ENCODE peak calls at places on chromosomes 7 and 10, in eight cellular contexts. F, Y, O, L, R, E, X and D are unnamed samples.

GRCh38 chr10:118495499-118495898 is 99.9 kb downstream of the PRLHR start:
- DNase-seq in E (no peak), O (no peak), L (no peak), X (no peak), R (no peak), F (no peak), Y (no peak), D (no peak)

GRCh38 chr7:80905334-80905733 is 13.5 kb downstream of the SEMA3C start:
- DNase-seq in L (no peak), F (no peak), E (no peak), R (no peak), O (no peak), X (no peak), Y (no peak), D (no peak)

GRCh38 chr10:55058800-55059199 is 257.8 kb upstream of the PCDH15 start:
- DNase-seq in X (no peak), O (no peak), Y (no peak), E (no peak), F (no peak), L (no peak), R (no peak), D (no peak)

GRCh38 chr10:5441106-5441505 is 28.7 kb downstream of the NET1 start:
- DNase-seq in R (no peak), O (no peak), E (no peak), Y (peak), X (no peak), F (no peak), L (no peak), D (no peak)

GRCh38 chr10:118332948-118333710 is 9.0 kb downstream of the FAM204A start:
- DNase-seq in X (no peak), F (no peak), R (no peak), Y (no peak), E (no peak), L (no peak), O (no peak), D (no peak)

GRCh38 chr10:130436633-130437032 is 300.4 kb downstream of the GLRX3 start:
- DNase-seq in O (no peak), R (no peak), E (no peak), X (no peak), Y (no peak), L (no peak), F (no peak), D (no peak)

GRCh38 chr10:112755446-112756117 is 194.5 kb upstream of the TCF7L2 start:
- DNase-seq in X (no peak), F (no peak), R (no peak), Y (no peak), L (no peak), E (no peak), O (no peak), D (no peak)

GRCh38 chr7:106462365-106462859 is 177.6 kb upstream of the NAMPT start:
- DNase-seq in E (no peak), O (no peak), Y (peak), X (no peak), F (peak), R (no peak), L (no peak), D (no peak)

GRCh38 chr7:94045566-94045965 is 41.4 kb upstream of the BET1 start:
- DNase-seq in Y (no peak), O (no peak), X (no peak), F (no peak), R (no peak), E (no peak), L (no peak), D (no peak)

GRCh38 chr7:116542618-116543017 is 17.8 kb downstream of the CAV1 start:
- DNase-seq in O (peak), X (no peak), F (no peak), L (no peak), E (no peak), R (no peak), Y (no peak), D (no peak)

GRCh38 chr7:4244635-4245034 is 437.5 kb upstream of the FOXK1 start:
- DNase-seq in R (no peak), O (no peak), Y (no peak), E (no peak), X (no peak), L (no peak), F (no peak), D (no peak)

GRCh38 chr10:79491171-79491835 is 21.0 kb upstream of the EIF5AL1 start:
- DNase-seq in E (no peak), L (no peak), F (no peak), R (no peak), Y (no peak), X (no peak), O (no peak), D (no peak)

GRCh38 chr10:94630017-94630688 is 53.4 kb upstream of the CYP2C18 start:
- DNase-seq in F (no peak), R (no peak), L (no peak), O (peak), X (no peak), E (no peak), Y (peak), D (no peak)

GRCh38 chr7:3879337-3880054 is 578.4 kb downstream of the SDK1 start:
- DNase-seq in X (no peak), R (no peak), O (no peak), F (no peak), E (no peak), L (no peak), Y (peak), D (no peak)